ENCODE peak calls at places on chromosome 5, in four cellular contexts. N, U, O and G are unnamed samples.

GRCh38 chr5:156971848-156972525 is 9.0 kb upstream of the TIMD4 start:
- DNase-seq in N (no peak), O (no peak), U (no peak), G (no peak)

GRCh38 chr5:81420039-81420667 is 26.2 kb upstream of the ACOT12 start:
- DNase-seq in O (no peak), N (no peak), U (no peak), G (no peak)

GRCh38 chr5:135307143-135307903 is 91.7 kb downstream of the MACROH2A1 start:
- DNase-seq in O (no peak), U (no peak), N (peak; percentile 36), G (no peak)

GRCh38 chr5:165502893-165503696 is 1997.7 kb downstream of the MAT2B start:
- DNase-seq in N (no peak), U (no peak), O (no peak), G (no peak)

GRCh38 chr5:132417010-132417439 is 47.5 kb downstream of the SLC22A5 start:
- DNase-seq in N (no peak), U (no peak), O (no peak), G (no peak)

GRCh38 chr5:99674086-99674485 is 745.3 kb upstream of the CHD1 start:
- DNase-seq in U (no peak), N (no peak), O (no peak), G (no peak)

GRCh38 chr5:53013857-53014256 is 24.7 kb downstream of the ITGA2 start:
- DNase-seq in U (no peak), O (no peak), N (no peak), G (no peak)

GRCh38 chr5:97877578-97877977 is 694.5 kb upstream of the RIOK2 start:
- DNase-seq in U (no peak), N (no peak), O (no peak), G (no peak)

GRCh38 chr5:120108586-120109254 is 355.4 kb upstream of the PRR16 start:
- DNase-seq in O (no peak), U (no peak), N (no peak), G (no peak)

GRCh38 chr5:169503899-169504298 is 79.7 kb upstream of the SPDL1 start:
- DNase-seq in O (no peak), U (no peak), N (no peak), G (no peak)

GRCh38 chr5:112479418-112479817 is 60.3 kb upstream of the EPB41L4A start:
- DNase-seq in U (no peak), O (no peak), N (no peak), G (no peak)

GRCh38 chr5:156647034-156647451 is 203.1 kb upstream of the PPP1R2B start:
- DNase-seq in U (no peak), O (peak; percentile 18), N (no peak), G (no peak)

GRCh38 chr5:168747987-168748777 is 169.0 kb upstream of the PANK3 start:
- DNase-seq in N (peak; percentile 86), U (no peak), O (peak; percentile 25), G (peak; percentile 81)

GRCh38 chr5:55994502-55994997 is at the start of gene IL6ST:
- DNase-seq in U (no peak), O (peak; percentile 46), N (no peak), G (no peak)

GRCh38 chr5:83197326-83197725 is 120.0 kb downstream of the XRCC4 start:
- DNase-seq in N (no peak), U (no peak), O (no peak), G (no peak)

GRCh38 chr5:71932649-71933338 is 174.5 kb upstream of the MAP1B start:
- DNase-seq in O (peak; percentile 76), N (peak; percentile 50), U (no peak), G (peak; percentile 23)

DNA sequence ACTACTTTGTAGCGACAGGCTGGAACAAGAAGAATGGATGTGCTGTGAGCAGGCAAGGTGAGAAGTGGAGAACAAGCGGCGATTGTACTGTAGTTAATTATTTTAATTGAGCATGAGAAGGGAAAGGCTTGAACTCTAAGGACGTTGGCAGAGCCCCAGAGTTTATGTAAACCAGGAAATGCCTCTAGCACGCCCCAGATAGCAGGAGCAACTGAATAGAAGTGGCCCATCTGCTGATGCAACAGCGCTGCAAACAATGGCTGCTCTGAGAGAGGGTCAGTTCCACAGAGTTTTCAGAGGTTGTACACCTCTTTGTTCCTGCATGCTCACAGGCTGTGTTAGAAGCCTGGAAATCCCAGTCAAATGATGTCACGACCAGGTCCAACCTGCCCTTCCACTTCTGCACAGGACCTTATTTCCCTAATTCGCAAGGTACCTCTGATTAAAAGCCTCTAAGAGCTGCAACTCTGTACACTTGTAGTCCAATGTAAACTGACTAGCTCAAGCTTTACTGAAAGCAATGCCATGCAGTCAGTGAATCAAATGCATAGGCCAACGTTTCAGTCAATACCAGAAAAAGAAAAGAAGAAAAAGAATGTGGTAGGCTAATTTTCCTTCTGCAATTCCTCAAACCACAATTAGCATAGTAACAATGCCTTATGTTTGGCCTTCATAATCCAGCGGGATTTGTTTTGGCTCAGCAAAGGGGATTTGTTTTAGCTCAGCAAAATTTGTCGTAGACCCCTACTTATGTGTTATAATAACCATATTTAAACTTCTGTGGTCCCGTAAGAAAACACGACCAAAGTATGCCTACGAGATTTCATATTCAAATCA is 119.6 kb upstream of the RETREG1 start:
- DNase-seq in N (peak; percentile 56), U (no peak), O (peak; percentile 94), G (no peak)
- TF ChIP-seq TCF7 in N (no peak), U (no peak), O (peak; percentile 46), G (no peak)

GRCh38 chr5:57221049-57221568 is 47.2 kb downstream of the GPBP1 start:
- DNase-seq in N (no peak), O (peak; percentile 59), U (peak; percentile 42), G (peak; percentile 34)

GRCh38 chr5:57215629-57216195 is 41.9 kb downstream of the GPBP1 start:
- DNase-seq in O (no peak), U (no peak), N (no peak), G (no peak)

GRCh38 chr5:57216714-57217113 is 42.9 kb downstream of the GPBP1 start:
- DNase-seq in N (no peak), O (no peak), U (no peak), G (no peak)

GRCh38 chr5:57219386-57219785 is 45.5 kb downstream of the GPBP1 start:
- DNase-seq in U (peak; percentile 7), N (no peak), O (peak; percentile 5), G (no peak)
- TF ChIP-seq TCF7 in U (no peak), N (no peak), O (no peak), G (no peak)

GRCh38 chr5:151520294-151520693 is 70.8 kb downstream of the FAT2 start:
- DNase-seq in N (no peak), O (peak; percentile 9), U (no peak), G (peak; percentile 16)
- TF ChIP-seq TCF7 in N (no peak), O (no peak), U (no peak), G (no peak)

GRCh38 chr5:125044491-125045282 is 298.2 kb upstream of the ZNF608 start:
- DNase-seq in U (no peak), N (no peak), O (no peak), G (no peak)
- TF ChIP-seq TCF7 in U (no peak), N (no peak), O (no peak), G (no peak)

GRCh38 chr5:116498478-116498877 is 76.1 kb downstream of the SEMA6A start:
- DNase-seq in U (no peak), O (no peak), N (no peak), G (no peak)
- TF ChIP-seq TCF7 in U (no peak), O (no peak), N (no peak), G (no peak)